ENCODE peak calls at places on chromosomes 7 and 10, in nine cellular contexts. V, Q, O, U, Y, J, E, T and K are unnamed samples. For H3K4me1, H3K9me3 and H3K27me3, the result is how much of the 10 kb centered on the place peaks cover.

GRCh38 chr7:156906281-156906680 is 13.3 kb upstream of the LMBR1 start:
- DNase-seq in U (no peak), V (no peak), E (no peak), J (no peak), Q (no peak), Y (no peak), T (no peak), O (no peak), K (no peak)

GRCh38 chr10:79139124-79139835 is 70.5 kb downstream of the ZMIZ1 start:
- DNase-seq in E (peak), U (no peak), T (peak), O (peak), V (peak), Q (no peak), J (no peak), Y (peak), K (no peak)

GRCh38 chr7:99167072-99167471 is 23.2 kb upstream of the SMURF1 start:
- DNase-seq in E (no peak), Q (no peak), O (no peak), V (no peak), Y (no peak), T (no peak), J (no peak), U (no peak), K (no peak)

GRCh38 chr7:36583318-36583717 is 141.0 kb downstream of the AOAH start:
- DNase-seq in J (no peak), Y (no peak), T (no peak), E (no peak), Q (no peak), O (no peak), U (no peak), V (no peak), K (no peak)

GRCh38 chr10:89312973-89313372 is 11.1 kb downstream of the IFIT2 start:
- DNase-seq in J (no peak), V (no peak), U (no peak), E (no peak), Y (no peak), T (no peak), O (no peak), Q (no peak), K (no peak)

GRCh38 chr10:110919349-110919931 is at the start of gene SHOC2:
- DNase-seq in J (no peak), O (peak), E (peak), Y (peak), T (peak), V (peak), Q (peak), U (peak), K (peak)

GRCh38 chr7:155229548-155230168 is 68.0 kb upstream of the INSIG1 start:
- DNase-seq in V (peak), Y (no peak), O (no peak), U (no peak), E (no peak), Q (no peak), J (no peak), T (no peak), K (no peak)

GRCh38 chr10:86340176-86340990 is 26.2 kb downstream of the GRID1 start:
- DNase-seq in T (no peak), J (no peak), U (no peak), V (peak), O (no peak), E (no peak), Q (no peak), Y (no peak), K (no peak)

GRCh38 chr10:89476676-89477075 is 58.7 kb downstream of the SLC16A12 start:
- DNase-seq in E (peak), Q (no peak), T (no peak), O (no peak), U (peak), Y (no peak), J (no peak), V (no peak), K (no peak)

DNA sequence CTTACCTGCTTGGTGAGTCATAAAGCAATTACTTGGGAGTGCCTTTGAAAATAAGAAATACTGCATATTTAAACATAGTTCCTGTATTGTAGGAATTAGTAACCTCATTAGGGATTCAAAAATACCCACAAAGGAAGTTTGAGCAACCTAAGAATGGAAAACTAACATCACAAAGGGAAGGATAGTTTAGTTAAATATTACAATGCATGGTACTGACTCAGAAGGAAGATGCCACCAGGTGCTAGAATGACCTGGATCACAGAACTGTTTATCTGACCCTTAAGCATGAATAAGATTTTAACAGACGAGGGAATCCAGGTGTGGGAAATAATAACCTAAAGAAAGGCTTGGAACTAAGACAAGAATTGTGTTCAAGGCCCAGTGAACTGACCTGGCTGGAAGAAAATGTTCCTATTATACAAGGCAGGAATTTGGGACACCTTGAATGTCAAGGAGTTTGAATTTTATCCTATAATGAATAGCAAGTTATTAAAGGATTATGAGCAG is 106.4 kb downstream of the GSAP start:
- DNase-seq in U (no peak), J (no peak), V (no peak), O (no peak), E (no peak), Y (no peak), T (no peak), Q (no peak), K (no peak)
- H3K4me1 ChIP-seq in U (under half), J (under half), V (half or more), O (under half), E (under half), Y (under half), T (under half), Q (under half), K (under half)

GRCh38 chr10:10315989-10316388 is 701.7 kb upstream of the CELF2 start:
- DNase-seq in T (no peak), O (no peak), Q (no peak), U (no peak), Y (no peak), V (no peak), E (no peak), J (no peak), K (no peak)
- H3K9me3 ChIP-seq in T (under half), O (under half), Q (under half), U (under half), Y (under half), V (under half), E (under half), J (under half), K (under half)

GRCh38 chr7:27211694-27212316 is 11.9 kb upstream of the HOXA13 start:
- DNase-seq in O (no peak), V (no peak), Q (no peak), U (no peak), J (no peak), Y (no peak), T (no peak), E (no peak), K (no peak)
- H3K27me3 ChIP-seq in O (half or more), V (under half), Q (half or more), U (under half), J (under half), Y (half or more), T (half or more), E (under half), K (under half)

GRCh38 chr10:119250641-119251314 is 43.4 kb downstream of the GRK5 start:
- DNase-seq in Q (no peak), U (no peak), T (no peak), V (no peak), J (no peak), E (no peak), O (no peak), Y (no peak), K (no peak)
- H3K4me1 ChIP-seq in Q (under half), U (under half), T (under half), V (half or more), J (under half), E (under half), O (half or more), Y (half or more), K (under half)

GRCh38 chr10:131316321-131317075 is 5.0 kb upstream of the TCERG1L start:
- DNase-seq in Y (no peak), E (no peak), V (no peak), T (no peak), J (no peak), U (no peak), Q (no peak), O (no peak), K (no peak)

GRCh38 chr10:131314148-131314547 is 2.6 kb upstream of the TCERG1L start:
- DNase-seq in T (no peak), O (no peak), V (no peak), Q (no peak), U (no peak), E (no peak), J (no peak), Y (no peak), K (no peak)

GRCh38 chr10:131313377-131313776 is 1.9 kb upstream of the TCERG1L start:
- DNase-seq in O (no peak), Q (no peak), Y (no peak), J (no peak), T (no peak), V (no peak), E (no peak), U (no peak), K (no peak)

GRCh38 chr10:131314799-131315198 is 3.3 kb upstream of the TCERG1L start:
- DNase-seq in Q (no peak), T (no peak), U (no peak), J (no peak), O (no peak), Y (no peak), E (no peak), V (no peak), K (no peak)

DNA sequence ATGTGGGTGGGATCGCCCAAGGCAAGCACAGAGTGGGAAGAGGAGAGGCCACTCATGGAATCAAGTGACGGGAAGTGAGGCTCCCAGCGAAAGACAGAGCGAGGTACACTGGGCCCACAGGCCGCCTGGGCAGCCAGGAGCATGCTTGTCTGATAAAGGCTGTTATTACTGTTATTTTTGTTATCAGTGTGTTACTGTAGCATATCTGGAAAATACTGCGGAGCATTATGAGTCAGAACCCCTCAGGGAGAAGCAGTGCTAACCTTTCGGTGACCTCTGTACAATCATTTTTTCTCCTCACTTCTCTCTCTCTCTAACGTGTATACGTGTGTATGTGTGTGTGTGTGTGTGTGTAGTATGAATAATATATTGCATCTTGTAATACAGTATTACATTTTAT is 3.8 kb upstream of the TCERG1L start:
- DNase-seq in Y (peak), Q (no peak), J (no peak), V (no peak), T (no peak), U (no peak), O (no peak), E (no peak), K (no peak)
- H3K9me3 ChIP-seq in Y (under half), Q (under half), J (under half), V (under half), T (under half), U (under half), O (under half), E (under half), K (under half)